ENCODE peak calls at places on chromosomes 16 and 17, in seven cellular contexts. I is stimulated activated CD8-positive, alpha-beta memory T cell treated with anti-CD3 and anti-CD28 coated beads, Interleukin-4, amount 100 ng/mL, for 1 hour; N is T follicular helper cell; C is H4; Y is SJSA1; O is upper lobe of right lung; J is left ventricle myocardium inferior. M is an unnamed sample.

GRCh38 chr17:65696739-65697394 is 135.4 kb upstream of the AXIN2 start:
- DNase-seq in I (no peak), N (no peak), C (no peak), Y (peak), O (no peak), J (no peak), M (peak)

GRCh38 chr16:89019511-89019910 is 42.5 kb upstream of the CBFA2T3 start:
- DNase-seq in I (no peak), N (no peak), C (no peak), Y (no peak), O (no peak), J (peak), M (no peak)

GRCh38 chr16:84478172-84478948 is 26.1 kb downstream of the MEAK7 start:
- DNase-seq in I (no peak), N (no peak), C (no peak), Y (no peak), O (peak), J (no peak), M (peak)

GRCh38 chr17:40310882-40311391 is 2.0 kb downstream of the RARA start:
- DNase-seq in I (no peak), N (no peak), C (no peak), Y (no peak), O (no peak), J (peak), M (no peak)

GRCh38 chr17:29292992-29293889 is 707 bp downstream of the NUFIP2 start:
- DNase-seq in I (peak), N (peak), C (peak), Y (peak), O (peak), J (peak), M (peak)

GRCh38 chr16:11257131-11257938 is 1.3 kb upstream of the SOCS1 start:
- DNase-seq in I (peak), N (no peak), C (peak), Y (peak), O (peak), J (peak), M (peak)

GRCh38 chr17:21210411-21211076 is 3.4 kb downstream of the TMEM11 start:
- DNase-seq in I (no peak), N (no peak), C (no peak), Y (no peak), O (no peak), J (no peak), M (no peak)

GRCh38 chr16:88716201-88716600 is 9.9 kb downstream of the CTU2 start:
- DNase-seq in I (no peak), N (no peak), C (no peak), Y (no peak), O (no peak), J (no peak), M (no peak)

GRCh38 chr17:57943645-57944044 is 11.6 kb downstream of the CUEDC1 start:
- DNase-seq in I (no peak), N (no peak), C (no peak), Y (no peak), O (no peak), J (no peak), M (no peak)

GRCh38 chr16:77599793-77600415 is 122.4 kb upstream of the NUDT7 start:
- DNase-seq in I (no peak), N (no peak), C (peak), Y (no peak), O (no peak), J (no peak), M (peak)

GRCh38 chr17:31811021-31811565 is 48.0 kb downstream of the COPRS start:
- DNase-seq in I (no peak), N (no peak), C (no peak), Y (no peak), O (no peak), J (no peak), M (peak)

GRCh38 chr17:43740541-43740940 is 18.1 kb downstream of the SOST start:
- DNase-seq in I (no peak), N (no peak), C (peak), Y (no peak), O (no peak), J (no peak), M (peak)

GRCh38 chr16:85746431-85747227 is 4.3 kb downstream of the C16orf74 start:
- DNase-seq in I (no peak), N (no peak), C (no peak), Y (peak), O (no peak), J (no peak), M (peak)

GRCh38 chr16:89162314-89162713 is 9.2 kb upstream of the CDH15 start:
- DNase-seq in I (no peak), N (no peak), C (no peak), Y (no peak), O (no peak), J (no peak), M (no peak)